ENCODE peak calls at places on chromosomes 7 and 10, in four cellular contexts. E is A549, O is IMR-90, H is GM12878. N is an unnamed sample.

GRCh38 chr10:34960983-34961382 is 129.2 kb downstream of the CUL2 start:
- DNase-seq in O (peak; percentile 39), E (no peak), H (no peak), N (no peak)

GRCh38 chr7:1865000-1865808 is 195.1 kb downstream of the ELFN1 start:
- DNase-seq in H (no peak), O (no peak), E (no peak), N (no peak)

GRCh38 chr10:70367195-70367796 is 15.1 kb downstream of the LRRC20 start:
- DNase-seq in E (no peak), O (peak; percentile 94), H (no peak), N (no peak)

GRCh38 chr7:102455596-102455995 is 9.1 kb downstream of the ALKBH4 start:
- DNase-seq in H (no peak), O (no peak), E (no peak), N (no peak)

GRCh38 chr10:19929466-19930140 is 113.4 kb downstream of the PLXDC2 start:
- DNase-seq in H (no peak), O (peak; percentile 77), E (no peak), N (no peak)

GRCh38 chr7:130831817-130832481 is 97.9 kb upstream of the KLF14 start:
- DNase-seq in O (peak; percentile 67), E (peak; percentile 31), H (no peak), N (peak; percentile 65)

GRCh38 chr7:95411666-95412065 is 15.5 kb upstream of the PON3 start:
- DNase-seq in O (no peak), E (no peak), H (no peak), N (no peak)

GRCh38 chr7:98913612-98914011 is 35.3 kb downstream of the TRRAP start:
- DNase-seq in H (no peak), O (peak; percentile 71), E (no peak), N (no peak)

GRCh38 chr7:98051118-98051744 is 55.4 kb upstream of the LMTK2 start:
- DNase-seq in O (no peak), H (no peak), E (no peak), N (peak; percentile 79)

GRCh38 chr7:1320616-1321289 is 88.1 kb downstream of the UNCX start:
- DNase-seq in E (no peak), H (no peak), O (no peak), N (no peak)

GRCh38 chr10:8696746-8697145 is 642.3 kb downstream of the GATA3 start:
- DNase-seq in E (no peak), O (no peak), H (no peak), N (no peak)

GRCh38 chr10:87659571-87660483 is at the start of gene PAPSS2:
- DNase-seq in H (no peak), E (peak; percentile 42), O (peak; percentile 68), N (no peak)

GRCh38 chr10:30392564-30392990 is 41.4 kb upstream of the MAP3K8 start:
- DNase-seq in E (peak; percentile 91), O (peak; percentile 42), H (peak; percentile 31), N (peak; percentile 82)

GRCh38 chr10:63069318-63069717 is 63.8 kb upstream of the NRBF2 start:
- DNase-seq in O (no peak), H (no peak), E (no peak), N (no peak)

GRCh38 chr7:33286521-33286920 is 157.2 kb downstream of the BBS9 start:
- DNase-seq in O (no peak), E (no peak), H (no peak), N (no peak)

GRCh38 chr10:14623931-14624330 is 150.8 kb downstream of the FAM107B start:
- DNase-seq in O (no peak), H (no peak), E (no peak), N (no peak)

GRCh38 chr10:26799342-26799741 is 61.4 kb downstream of the ABI1 start:
- DNase-seq in E (no peak), H (peak; percentile 60), O (no peak), N (no peak)

GRCh38 chr7:27168265-27168947 is 3.1 kb upstream of the HOXA9 start:
- DNase-seq in E (no peak), O (no peak), H (no peak), N (no peak)

GRCh38 chr10:78852856-78853255 is 215.9 kb upstream of the ZMIZ1 start:
- DNase-seq in H (no peak), E (peak; percentile 19), O (peak; percentile 4), N (peak; percentile 39)

GRCh38 chr10:100841528-100841927 is 71.2 kb upstream of the SLF2 start:
- DNase-seq in E (no peak), O (no peak), H (no peak), N (no peak)

GRCh38 chr10:100848770-100849169 is 64.0 kb upstream of the SLF2 start:
- DNase-seq in E (no peak), O (no peak), H (no peak), N (no peak)

GRCh38 chr10:100847440-100847839 is 65.3 kb upstream of the SLF2 start:
- DNase-seq in H (no peak), E (peak; percentile 58), O (peak; percentile 52), N (no peak)
- TF ChIP-seq ELK1 in H (no peak), E (no peak), O (no peak), N (no peak)

GRCh38 chr7:94212160-94212559 is 182.5 kb upstream of the COL1A2 start:
- DNase-seq in E (no peak), O (no peak), H (no peak), N (no peak)
- TF ChIP-seq ELK1 in E (no peak), O (no peak), H (no peak), N (no peak)

GRCh38 chr7:99984593-99984992 is 8.8 kb upstream of the AZGP1 start:
- DNase-seq in H (no peak), O (no peak), E (no peak), N (no peak)
- TF ChIP-seq ELK1 in H (no peak), O (no peak), E (no peak), N (no peak)

DNA sequence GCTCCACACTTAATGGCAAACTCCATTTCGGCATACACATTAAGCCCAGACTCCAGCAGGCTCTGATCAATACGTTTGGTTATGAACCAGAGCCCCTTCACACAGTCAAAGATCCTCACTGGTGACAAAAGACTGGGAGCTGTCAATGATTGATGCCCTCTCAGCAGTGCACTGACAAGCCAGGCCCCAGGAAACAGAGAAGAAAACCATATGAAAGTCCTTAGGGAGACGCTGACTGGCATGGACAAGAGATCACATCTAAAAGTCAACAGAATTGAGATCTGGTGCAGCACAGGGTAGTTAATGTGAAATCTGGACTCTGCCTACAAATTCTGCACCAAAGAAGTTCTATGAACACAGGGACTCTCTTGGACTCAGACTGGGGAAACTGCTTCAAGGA is 600.9 kb upstream of the NRP1 start:
- DNase-seq in E (no peak), O (no peak), H (no peak), N (no peak)
- TF ChIP-seq ELK1 in E (no peak), O (no peak), H (no peak), N (no peak)

GRCh38 chr7:132618271-132618955 is 42.1 kb upstream of the PLXNA4 start:
- DNase-seq in H (no peak), E (no peak), O (no peak), N (no peak)
- TF ChIP-seq ELK1 in H (no peak), E (no peak), O (no peak), N (no peak)

GRCh38 chr10:110358869-110359629 is 54.3 kb upstream of the SMNDC1 start:
- DNase-seq in O (no peak), H (no peak), E (no peak), N (no peak)
- TF ChIP-seq ELK1 in O (no peak), H (no peak), E (no peak), N (no peak)

DNA sequence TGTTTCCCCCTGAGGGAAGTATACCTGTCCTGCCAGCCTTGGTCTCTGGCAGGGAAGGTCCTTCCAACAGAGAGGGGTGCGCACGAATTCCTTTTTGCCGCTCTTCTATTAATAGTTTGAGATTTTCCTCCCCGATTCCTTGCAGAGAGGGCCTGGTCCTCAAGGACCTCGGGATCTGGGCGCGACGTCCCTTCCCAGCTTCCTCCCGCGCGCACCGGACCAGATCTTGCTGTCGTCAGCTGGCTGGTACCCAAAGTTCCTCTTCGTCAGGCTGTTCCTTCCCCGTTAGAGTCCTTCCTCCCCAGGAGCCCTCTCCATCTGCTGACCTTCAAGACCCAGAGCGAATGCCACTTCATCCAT is 746 bp upstream of the GOT1 start:
- DNase-seq in H (no peak), O (peak; percentile 41), E (peak; percentile 30), N (peak; percentile 69)
- TF ChIP-seq ELK1 in H (no peak), O (no peak), E (no peak), N (no peak)

GRCh38 chr10:48800283-48800675 is 115.6 kb downstream of the WDFY4 start:
- DNase-seq in H (peak; percentile 34), E (no peak), O (no peak), N (no peak)
- TF ChIP-seq ELK1 in H (no peak), E (no peak), O (no peak), N (no peak)

DNA sequence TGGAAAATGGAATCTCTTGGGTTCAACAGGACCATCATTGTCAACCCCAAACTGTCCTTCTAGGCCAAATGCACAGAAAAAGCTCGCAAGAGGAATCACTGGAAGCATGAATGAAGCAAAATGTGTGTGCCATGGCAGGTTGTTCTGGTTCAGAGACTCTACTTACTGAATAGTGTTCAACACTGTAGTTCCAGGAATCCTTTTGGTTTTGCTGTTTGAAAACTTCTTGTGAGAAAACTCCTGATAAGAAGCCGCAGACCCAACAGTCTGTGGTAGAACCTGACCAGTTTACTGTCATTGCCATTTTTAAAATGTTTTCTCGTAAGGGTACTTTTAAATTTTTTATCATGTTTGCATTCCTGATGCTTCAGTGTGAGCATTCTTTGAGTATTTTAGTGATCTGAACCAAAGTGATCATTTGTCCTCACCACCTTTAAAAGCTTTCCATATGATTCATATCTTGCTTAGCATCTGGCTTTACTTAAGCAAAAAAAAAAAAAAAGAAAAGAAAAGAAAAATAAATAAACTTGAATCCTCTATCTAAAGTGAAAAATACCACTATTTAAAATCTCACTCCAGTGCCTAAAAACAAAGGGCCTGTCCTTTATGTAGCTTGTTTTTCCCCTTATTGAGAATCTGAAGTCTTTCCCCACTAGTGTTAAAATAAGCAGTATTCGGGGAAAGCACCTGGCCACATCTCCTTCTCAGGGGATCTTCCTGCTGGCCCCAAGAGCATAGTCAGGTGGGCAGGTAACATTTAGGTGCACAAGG is 92.4 kb downstream of the WNT2 start:
- DNase-seq in O (peak; percentile 95), E (no peak), H (peak; percentile 66), N (peak; percentile 24)
- TF ChIP-seq ELK1 in O (no peak), E (no peak), H (no peak), N (no peak)